ENCODE peak calls at places on chromosomes 6 and 20, in five cellular contexts. Y is spleen, K is heart right ventricle, C is astrocyte of the spinal cord, I is GM06990. R is an unnamed sample.

GRCh38 chr20:1557605-1558004 is at the start of gene SIRPD:
- DNase-seq in I (no peak), Y (no peak), K (no peak), C (no peak), R (no peak)

GRCh38 chr6:119312875-119313338 is 36.7 kb downstream of the MAN1A1 start:
- DNase-seq in I (no peak), K (no peak), Y (no peak), C (no peak), R (no peak)

GRCh38 chr20:40279390-40279789 is 409.6 kb downstream of the MAFB start:
- DNase-seq in C (peak), I (no peak), Y (no peak), K (peak), R (peak)

GRCh38 chr6:28583463-28583862 is 57.8 kb downstream of the GPX5 start:
- DNase-seq in Y (no peak), K (no peak), I (no peak), C (no peak), R (no peak)

GRCh38 chr6:12286381-12287132 is 3.6 kb upstream of the EDN1 start:
- DNase-seq in I (no peak), C (no peak), K (no peak), Y (no peak), R (no peak)

GRCh38 chr6:90538651-90539050 is 48.2 kb downstream of the MAP3K7 start:
- DNase-seq in C (peak), I (no peak), K (no peak), Y (no peak), R (no peak)

GRCh38 chr6:20875369-20875963 is 341.2 kb downstream of the CDKAL1 start:
- DNase-seq in K (no peak), C (peak), I (no peak), Y (no peak), R (no peak)

GRCh38 chr6:32167761-32168262 is 3.4 kb downstream of the EGFL8 start:
- DNase-seq in C (no peak), K (no peak), Y (peak), I (no peak), R (no peak)

GRCh38 chr20:19213946-19214490 is 1.6 kb downstream of the SLC24A3 start:
- DNase-seq in I (no peak), Y (no peak), C (no peak), K (no peak), R (no peak)

GRCh38 chr20:6265204-6265904 is 142.5 kb upstream of the FERMT1 start:
- DNase-seq in K (peak), Y (no peak), I (no peak), C (peak), R (no peak)

GRCh38 chr6:34912715-34913464 is 23.8 kb downstream of the ANKS1A start:
- DNase-seq in K (no peak), I (no peak), C (peak), Y (no peak), R (no peak)

GRCh38 chr6:34904990-34905613 is 16.0 kb downstream of the ANKS1A start:
- DNase-seq in I (no peak), C (no peak), Y (no peak), K (no peak), R (no peak)

GRCh38 chr6:34909484-34909883 is 20.4 kb downstream of the ANKS1A start:
- DNase-seq in Y (no peak), K (no peak), I (no peak), C (no peak), R (no peak)

GRCh38 chr6:34911822-34912221 is 22.8 kb downstream of the ANKS1A start:
- DNase-seq in K (no peak), I (no peak), Y (no peak), C (no peak), R (no peak)

DNA sequence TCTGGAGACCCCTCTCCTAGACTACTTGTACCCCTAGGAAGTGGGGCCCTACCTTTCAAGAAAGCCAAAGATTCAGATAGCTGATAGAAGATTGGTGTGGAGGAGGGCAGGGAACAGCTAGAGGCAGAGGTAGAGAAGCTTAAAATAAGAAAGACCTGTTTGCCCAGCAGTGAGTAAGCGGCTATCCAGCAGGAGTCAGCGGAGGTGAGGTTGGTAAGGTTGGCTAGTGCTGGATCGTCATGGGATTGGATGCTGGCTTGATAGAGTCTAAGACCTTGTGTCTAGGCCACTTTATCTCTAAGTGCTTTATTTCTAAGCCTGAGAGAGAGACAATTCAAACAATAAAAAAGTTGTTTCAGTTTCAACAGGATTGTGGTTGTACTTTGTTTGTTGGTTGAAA is 19.1 kb downstream of the ANKS1A start:
- DNase-seq in Y (no peak), K (no peak), C (no peak), I (no peak), R (no peak)
- TF ChIP-seq CTCF in Y (no peak), K (no peak), C (no peak), I (no peak), R (no peak)

GRCh38 chr6:131167773-131168172 is 32.5 kb downstream of the AKAP7 start:
- DNase-seq in C (peak), Y (no peak), K (no peak), I (no peak), R (no peak)
- TF ChIP-seq CTCF in C (no peak), Y (no peak), K (no peak), I (no peak), R (no peak)

GRCh38 chr6:137676888-137677287 is 182.7 kb upstream of the OLIG3 start:
- DNase-seq in Y (no peak), I (no peak), C (no peak), K (no peak), R (no peak)

GRCh38 chr6:137677714-137678113 is 183.5 kb upstream of the OLIG3 start:
- DNase-seq in Y (peak), K (no peak), C (no peak), I (no peak), R (peak)

GRCh38 chr6:137678451-137678850 is 184.3 kb upstream of the OLIG3 start:
- DNase-seq in Y (no peak), K (no peak), C (no peak), I (no peak), R (no peak)

GRCh38 chr6:137673603-137674002 is 179.4 kb upstream of the OLIG3 start:
- DNase-seq in I (no peak), K (no peak), C (no peak), Y (no peak), R (no peak)
- TF ChIP-seq CTCF in I (no peak), K (no peak), C (no peak), Y (no peak), R (no peak)

DNA sequence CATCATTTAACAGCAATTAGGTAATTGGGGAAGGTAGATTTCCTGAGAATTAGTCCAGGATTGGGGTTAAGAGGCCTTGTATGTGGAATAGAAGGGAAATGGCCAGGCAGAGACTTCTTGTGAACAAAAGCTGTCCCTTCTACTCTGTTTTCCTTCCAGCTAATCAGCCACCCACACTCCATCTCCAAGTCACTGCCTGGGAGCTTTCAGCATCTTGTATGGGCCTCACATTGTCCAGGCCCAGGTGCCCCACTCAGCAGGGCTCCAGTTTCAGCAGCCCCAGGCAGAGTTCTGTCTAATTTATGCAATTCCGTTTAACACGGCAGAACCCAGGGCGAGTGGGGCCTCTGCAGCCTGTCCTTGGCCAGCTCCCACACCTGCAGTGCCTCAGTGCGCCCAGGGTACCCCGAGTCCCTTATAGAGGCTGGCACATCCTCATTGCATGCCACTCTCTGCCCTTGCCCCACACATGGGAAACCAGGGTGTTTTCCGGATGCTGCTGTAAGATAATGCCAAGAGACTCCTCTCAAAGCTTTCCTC is 113.0 kb downstream of the EDN3 start:
- DNase-seq in K (no peak), I (no peak), C (no peak), Y (no peak), R (peak)
- TF ChIP-seq CTCF in K (no peak), I (no peak), C (no peak), Y (no peak), R (no peak)